ENCODE peak calls at places on chromosome 17, in nine cellular contexts. One of them, this sample, is unnamed.

GRCh38 chr17:81831957-81832607 is 1.0 kb downstream of the MCRIP1 start:
- DNase-seq in T-cell: peak; percentile 49
- DNase-seq in AG09319: no peak
- DNase-seq in ovary: no peak
- DNase-seq in HTR-8/SVneo: peak; percentile 21
- DNase-seq in nucleus accumbens: peak; percentile 25
- DNase-seq in fibroblast of mammary gland: peak; percentile 73
- DNase-seq in activated CD4-positive, alpha-beta memory T cell treated with anti-CD3 and anti-CD28 coated beads, Interleukin-2, amount 10 ng/mL, durations not matched to agents 7 days and 5 days: peak; percentile 68
- DNase-seq in head of caudate nucleus: no peak
- DNase-seq in this sample: no peak

GRCh38 chr17:76485569-76485968 is 15.7 kb downstream of the RHBDF2 start:
- DNase-seq in ovary: no peak
- DNase-seq in activated CD4-positive, alpha-beta memory T cell treated with anti-CD3 and anti-CD28 coated beads, Interleukin-2, amount 10 ng/mL, durations not matched to agents 7 days and 5 days: no peak
- DNase-seq in HTR-8/SVneo: no peak
- DNase-seq in nucleus accumbens: no peak
- DNase-seq in fibroblast of mammary gland: no peak
- DNase-seq in AG09319: no peak
- DNase-seq in head of caudate nucleus: no peak
- DNase-seq in T-cell: no peak
- DNase-seq in this sample: no peak

GRCh38 chr17:13978478-13978877 is 90.8 kb upstream of the COX10 start:
- DNase-seq in head of caudate nucleus: no peak
- DNase-seq in ovary: no peak
- DNase-seq in activated CD4-positive, alpha-beta memory T cell treated with anti-CD3 and anti-CD28 coated beads, Interleukin-2, amount 10 ng/mL, durations not matched to agents 7 days and 5 days: no peak
- DNase-seq in nucleus accumbens: no peak
- DNase-seq in fibroblast of mammary gland: no peak
- DNase-seq in HTR-8/SVneo: no peak
- DNase-seq in AG09319: no peak
- DNase-seq in T-cell: no peak
- DNase-seq in this sample: no peak

GRCh38 chr17:2695961-2696760 is 15.4 kb downstream of the CLUH start:
- DNase-seq in fibroblast of mammary gland: no peak
- DNase-seq in AG09319: no peak
- DNase-seq in HTR-8/SVneo: no peak
- DNase-seq in T-cell: no peak
- DNase-seq in nucleus accumbens: no peak
- DNase-seq in ovary: peak; percentile 33
- DNase-seq in activated CD4-positive, alpha-beta memory T cell treated with anti-CD3 and anti-CD28 coated beads, Interleukin-2, amount 10 ng/mL, durations not matched to agents 7 days and 5 days: no peak
- DNase-seq in head of caudate nucleus: no peak
- DNase-seq in this sample: no peak

GRCh38 chr17:67990909-67991308 is 5.4 kb downstream of the C17orf58 start:
- DNase-seq in fibroblast of mammary gland: no peak
- DNase-seq in HTR-8/SVneo: no peak
- DNase-seq in T-cell: no peak
- DNase-seq in nucleus accumbens: no peak
- DNase-seq in head of caudate nucleus: no peak
- DNase-seq in activated CD4-positive, alpha-beta memory T cell treated with anti-CD3 and anti-CD28 coated beads, Interleukin-2, amount 10 ng/mL, durations not matched to agents 7 days and 5 days: no peak
- DNase-seq in AG09319: no peak
- DNase-seq in ovary: no peak
- DNase-seq in this sample: no peak

GRCh38 chr17:29933379-29933778 is 3.4 kb upstream of the SSH2 start:
- DNase-seq in activated CD4-positive, alpha-beta memory T cell treated with anti-CD3 and anti-CD28 coated beads, Interleukin-2, amount 10 ng/mL, durations not matched to agents 7 days and 5 days: no peak
- DNase-seq in head of caudate nucleus: no peak
- DNase-seq in AG09319: no peak
- DNase-seq in HTR-8/SVneo: no peak
- DNase-seq in T-cell: no peak
- DNase-seq in fibroblast of mammary gland: peak; percentile 43
- DNase-seq in ovary: no peak
- DNase-seq in nucleus accumbens: no peak
- DNase-seq in this sample: no peak

GRCh38 chr17:79577485-79578187 is 33.2 kb downstream of the RBFOX3 start:
- DNase-seq in nucleus accumbens: no peak
- DNase-seq in fibroblast of mammary gland: no peak
- DNase-seq in HTR-8/SVneo: no peak
- DNase-seq in T-cell: no peak
- DNase-seq in head of caudate nucleus: no peak
- DNase-seq in activated CD4-positive, alpha-beta memory T cell treated with anti-CD3 and anti-CD28 coated beads, Interleukin-2, amount 10 ng/mL, durations not matched to agents 7 days and 5 days: no peak
- DNase-seq in AG09319: no peak
- DNase-seq in ovary: no peak
- DNase-seq in this sample: no peak

GRCh38 chr17:10019941-10020403 is 114.9 kb upstream of the RCVRN start:
- DNase-seq in HTR-8/SVneo: no peak
- DNase-seq in T-cell: no peak
- DNase-seq in head of caudate nucleus: no peak
- DNase-seq in activated CD4-positive, alpha-beta memory T cell treated with anti-CD3 and anti-CD28 coated beads, Interleukin-2, amount 10 ng/mL, durations not matched to agents 7 days and 5 days: no peak
- DNase-seq in fibroblast of mammary gland: no peak
- DNase-seq in AG09319: no peak
- DNase-seq in ovary: no peak
- DNase-seq in nucleus accumbens: no peak
- DNase-seq in this sample: no peak

GRCh38 chr17:16496820-16497489 is 5.0 kb upstream of the LRRC75A start:
- DNase-seq in nucleus accumbens: no peak
- DNase-seq in activated CD4-positive, alpha-beta memory T cell treated with anti-CD3 and anti-CD28 coated beads, Interleukin-2, amount 10 ng/mL, durations not matched to agents 7 days and 5 days: no peak
- DNase-seq in HTR-8/SVneo: no peak
- DNase-seq in fibroblast of mammary gland: no peak
- DNase-seq in head of caudate nucleus: no peak
- DNase-seq in T-cell: no peak
- DNase-seq in AG09319: no peak
- DNase-seq in ovary: no peak
- DNase-seq in this sample: no peak

GRCh38 chr17:7589891-7590611 is at the start of gene SOX15:
- DNase-seq in fibroblast of mammary gland: no peak
- DNase-seq in T-cell: no peak
- DNase-seq in ovary: no peak
- DNase-seq in head of caudate nucleus: no peak
- DNase-seq in activated CD4-positive, alpha-beta memory T cell treated with anti-CD3 and anti-CD28 coated beads, Interleukin-2, amount 10 ng/mL, durations not matched to agents 7 days and 5 days: no peak
- DNase-seq in AG09319: no peak
- DNase-seq in nucleus accumbens: no peak
- DNase-seq in HTR-8/SVneo: no peak
- DNase-seq in this sample: no peak

GRCh38 chr17:46982577-46982976 is 3.5 kb upstream of the RPRML start:
- DNase-seq in fibroblast of mammary gland: no peak
- DNase-seq in nucleus accumbens: no peak
- DNase-seq in T-cell: no peak
- DNase-seq in ovary: no peak
- DNase-seq in HTR-8/SVneo: no peak
- DNase-seq in head of caudate nucleus: no peak
- DNase-seq in activated CD4-positive, alpha-beta memory T cell treated with anti-CD3 and anti-CD28 coated beads, Interleukin-2, amount 10 ng/mL, durations not matched to agents 7 days and 5 days: no peak
- DNase-seq in AG09319: no peak
- DNase-seq in this sample: no peak

GRCh38 chr17:51407576-51407975 is 147.2 kb downstream of the UTP18 start:
- DNase-seq in head of caudate nucleus: no peak
- DNase-seq in nucleus accumbens: no peak
- DNase-seq in T-cell: no peak
- DNase-seq in activated CD4-positive, alpha-beta memory T cell treated with anti-CD3 and anti-CD28 coated beads, Interleukin-2, amount 10 ng/mL, durations not matched to agents 7 days and 5 days: no peak
- DNase-seq in fibroblast of mammary gland: no peak
- DNase-seq in ovary: no peak
- DNase-seq in AG09319: no peak
- DNase-seq in HTR-8/SVneo: no peak
- DNase-seq in this sample: no peak

GRCh38 chr17:57861000-57861736 is 11.3 kb upstream of the MRPS23 start:
- DNase-seq in fibroblast of mammary gland: no peak
- DNase-seq in nucleus accumbens: peak; percentile 18
- DNase-seq in AG09319: no peak
- DNase-seq in activated CD4-positive, alpha-beta memory T cell treated with anti-CD3 and anti-CD28 coated beads, Interleukin-2, amount 10 ng/mL, durations not matched to agents 7 days and 5 days: peak; percentile 37
- DNase-seq in T-cell: peak; percentile 30
- DNase-seq in head of caudate nucleus: no peak
- DNase-seq in HTR-8/SVneo: no peak
- DNase-seq in ovary: no peak
- DNase-seq in this sample: no peak

GRCh38 chr17:66349549-66350245 is 47.3 kb downstream of the PRKCA start:
- DNase-seq in fibroblast of mammary gland: no peak
- DNase-seq in HTR-8/SVneo: no peak
- DNase-seq in AG09319: no peak
- DNase-seq in nucleus accumbens: no peak
- DNase-seq in T-cell: no peak
- DNase-seq in activated CD4-positive, alpha-beta memory T cell treated with anti-CD3 and anti-CD28 coated beads, Interleukin-2, amount 10 ng/mL, durations not matched to agents 7 days and 5 days: no peak
- DNase-seq in head of caudate nucleus: no peak
- DNase-seq in ovary: no peak
- DNase-seq in this sample: no peak

GRCh38 chr17:18356624-18357023 is 6.7 kb downstream of the SHMT1 start:
- DNase-seq in HTR-8/SVneo: no peak
- DNase-seq in nucleus accumbens: no peak
- DNase-seq in ovary: no peak
- DNase-seq in head of caudate nucleus: no peak
- DNase-seq in fibroblast of mammary gland: peak; percentile 93
- DNase-seq in T-cell: no peak
- DNase-seq in activated CD4-positive, alpha-beta memory T cell treated with anti-CD3 and anti-CD28 coated beads, Interleukin-2, amount 10 ng/mL, durations not matched to agents 7 days and 5 days: no peak
- DNase-seq in AG09319: peak; percentile 10
- DNase-seq in this sample: no peak

GRCh38 chr17:33234930-33235685 is 58.0 kb downstream of the ASIC2 start:
- DNase-seq in T-cell: no peak
- DNase-seq in HTR-8/SVneo: peak; percentile 89
- DNase-seq in fibroblast of mammary gland: peak; percentile 97
- DNase-seq in head of caudate nucleus: peak; percentile 34
- DNase-seq in AG09319: peak; percentile 74
- DNase-seq in ovary: peak; percentile 82
- DNase-seq in nucleus accumbens: peak; percentile 5
- DNase-seq in activated CD4-positive, alpha-beta memory T cell treated with anti-CD3 and anti-CD28 coated beads, Interleukin-2, amount 10 ng/mL, durations not matched to agents 7 days and 5 days: no peak
- DNase-seq in this sample: peak; percentile 70

GRCh38 chr17:2433696-2434095 is 32.8 kb upstream of the MNT start:
- DNase-seq in nucleus accumbens: no peak
- DNase-seq in ovary: no peak
- DNase-seq in HTR-8/SVneo: no peak
- DNase-seq in fibroblast of mammary gland: peak; percentile 71
- DNase-seq in T-cell: no peak
- DNase-seq in activated CD4-positive, alpha-beta memory T cell treated with anti-CD3 and anti-CD28 coated beads, Interleukin-2, amount 10 ng/mL, durations not matched to agents 7 days and 5 days: no peak
- DNase-seq in head of caudate nucleus: no peak
- DNase-seq in AG09319: no peak
- DNase-seq in this sample: no peak

GRCh38 chr17:37541880-37542675 is 52.4 kb downstream of the DUSP14 start:
- DNase-seq in ovary: no peak
- DNase-seq in T-cell: no peak
- DNase-seq in nucleus accumbens: no peak
- DNase-seq in activated CD4-positive, alpha-beta memory T cell treated with anti-CD3 and anti-CD28 coated beads, Interleukin-2, amount 10 ng/mL, durations not matched to agents 7 days and 5 days: no peak
- DNase-seq in fibroblast of mammary gland: peak; percentile 57
- DNase-seq in head of caudate nucleus: no peak
- DNase-seq in HTR-8/SVneo: no peak
- DNase-seq in AG09319: peak; percentile 35
- DNase-seq in this sample: peak; percentile 73

GRCh38 chr17:65220732-65221131 is 83.6 kb downstream of the RGS9 start:
- DNase-seq in T-cell: no peak
- DNase-seq in activated CD4-positive, alpha-beta memory T cell treated with anti-CD3 and anti-CD28 coated beads, Interleukin-2, amount 10 ng/mL, durations not matched to agents 7 days and 5 days: no peak
- DNase-seq in head of caudate nucleus: no peak
- DNase-seq in ovary: no peak
- DNase-seq in AG09319: no peak
- DNase-seq in fibroblast of mammary gland: no peak
- DNase-seq in HTR-8/SVneo: peak; percentile 62
- DNase-seq in nucleus accumbens: no peak
- DNase-seq in this sample: no peak

GRCh38 chr17:37220609-37220953 is 155.2 kb upstream of the C17orf78 start:
- DNase-seq in activated CD4-positive, alpha-beta memory T cell treated with anti-CD3 and anti-CD28 coated beads, Interleukin-2, amount 10 ng/mL, durations not matched to agents 7 days and 5 days: peak; percentile 60
- DNase-seq in head of caudate nucleus: peak; percentile 21
- DNase-seq in ovary: no peak
- DNase-seq in nucleus accumbens: peak; percentile 41
- DNase-seq in fibroblast of mammary gland: peak; percentile 34
- DNase-seq in HTR-8/SVneo: peak; percentile 37
- DNase-seq in AG09319: no peak
- DNase-seq in T-cell: peak; percentile 20
- DNase-seq in this sample: no peak

GRCh38 chr17:73539176-73539575 is 105.1 kb downstream of the SDK2 start:
- DNase-seq in head of caudate nucleus: no peak
- DNase-seq in ovary: no peak
- DNase-seq in activated CD4-positive, alpha-beta memory T cell treated with anti-CD3 and anti-CD28 coated beads, Interleukin-2, amount 10 ng/mL, durations not matched to agents 7 days and 5 days: no peak
- DNase-seq in HTR-8/SVneo: no peak
- DNase-seq in nucleus accumbens: no peak
- DNase-seq in T-cell: no peak
- DNase-seq in fibroblast of mammary gland: no peak
- DNase-seq in AG09319: no peak
- DNase-seq in this sample: no peak

GRCh38 chr17:38510424-38511125 is 82.3 kb downstream of the ARHGAP23 start:
- DNase-seq in fibroblast of mammary gland: no peak
- DNase-seq in activated CD4-positive, alpha-beta memory T cell treated with anti-CD3 and anti-CD28 coated beads, Interleukin-2, amount 10 ng/mL, durations not matched to agents 7 days and 5 days: no peak
- DNase-seq in AG09319: no peak
- DNase-seq in T-cell: no peak
- DNase-seq in ovary: peak; percentile 56
- DNase-seq in head of caudate nucleus: no peak
- DNase-seq in HTR-8/SVneo: no peak
- DNase-seq in nucleus accumbens: no peak
- DNase-seq in this sample: no peak

GRCh38 chr17:50269477-50270429 is 4.5 kb upstream of the TMEM92 start:
- DNase-seq in activated CD4-positive, alpha-beta memory T cell treated with anti-CD3 and anti-CD28 coated beads, Interleukin-2, amount 10 ng/mL, durations not matched to agents 7 days and 5 days: peak; percentile 76
- DNase-seq in nucleus accumbens: peak; percentile 29
- DNase-seq in head of caudate nucleus: peak; percentile 41
- DNase-seq in HTR-8/SVneo: peak; percentile 78
- DNase-seq in ovary: peak; percentile 83
- DNase-seq in AG09319: peak; percentile 54
- DNase-seq in fibroblast of mammary gland: peak; percentile 88
- DNase-seq in T-cell: peak; percentile 54
- DNase-seq in this sample: no peak

GRCh38 chr17:6546069-6546718 is 10.2 kb downstream of the PITPNM3 start:
- DNase-seq in T-cell: no peak
- DNase-seq in head of caudate nucleus: no peak
- DNase-seq in nucleus accumbens: no peak
- DNase-seq in activated CD4-positive, alpha-beta memory T cell treated with anti-CD3 and anti-CD28 coated beads, Interleukin-2, amount 10 ng/mL, durations not matched to agents 7 days and 5 days: no peak
- DNase-seq in HTR-8/SVneo: no peak
- DNase-seq in ovary: no peak
- DNase-seq in fibroblast of mammary gland: peak; percentile 81
- DNase-seq in AG09319: no peak
- DNase-seq in this sample: no peak

GRCh38 chr17:7922499-7923289 is 6.6 kb upstream of the RNF227 start:
- DNase-seq in activated CD4-positive, alpha-beta memory T cell treated with anti-CD3 and anti-CD28 coated beads, Interleukin-2, amount 10 ng/mL, durations not matched to agents 7 days and 5 days: peak; percentile 84
- DNase-seq in ovary: peak; percentile 93
- DNase-seq in HTR-8/SVneo: no peak
- DNase-seq in head of caudate nucleus: peak; percentile 76
- DNase-seq in AG09319: peak; percentile 41
- DNase-seq in fibroblast of mammary gland: peak; percentile 74
- DNase-seq in nucleus accumbens: peak; percentile 81
- DNase-seq in T-cell: peak; percentile 84
- DNase-seq in this sample: no peak

GRCh38 chr17:17398188-17398927 is 78.4 kb upstream of the MED9 start:
- DNase-seq in AG09319: no peak
- DNase-seq in head of caudate nucleus: no peak
- DNase-seq in activated CD4-positive, alpha-beta memory T cell treated with anti-CD3 and anti-CD28 coated beads, Interleukin-2, amount 10 ng/mL, durations not matched to agents 7 days and 5 days: no peak
- DNase-seq in ovary: no peak
- DNase-seq in HTR-8/SVneo: no peak
- DNase-seq in T-cell: no peak
- DNase-seq in fibroblast of mammary gland: peak; percentile 86
- DNase-seq in nucleus accumbens: peak; percentile 20
- DNase-seq in this sample: no peak

GRCh38 chr17:43778337-43779144 is at the start of gene DUSP3:
- DNase-seq in activated CD4-positive, alpha-beta memory T cell treated with anti-CD3 and anti-CD28 coated beads, Interleukin-2, amount 10 ng/mL, durations not matched to agents 7 days and 5 days: peak; percentile 77
- DNase-seq in fibroblast of mammary gland: peak; percentile 85
- DNase-seq in ovary: peak; percentile 96
- DNase-seq in AG09319: peak; percentile 82
- DNase-seq in nucleus accumbens: peak; percentile 88
- DNase-seq in head of caudate nucleus: peak; percentile 90
- DNase-seq in T-cell: peak; percentile 71
- DNase-seq in HTR-8/SVneo: peak; percentile 96
- DNase-seq in this sample: peak; percentile 40

GRCh38 chr17:75480281-75480680 is 23.8 kb downstream of the TMEM94 start:
- DNase-seq in activated CD4-positive, alpha-beta memory T cell treated with anti-CD3 and anti-CD28 coated beads, Interleukin-2, amount 10 ng/mL, durations not matched to agents 7 days and 5 days: no peak
- DNase-seq in AG09319: no peak
- DNase-seq in nucleus accumbens: no peak
- DNase-seq in T-cell: no peak
- DNase-seq in fibroblast of mammary gland: no peak
- DNase-seq in ovary: no peak
- DNase-seq in head of caudate nucleus: no peak
- DNase-seq in HTR-8/SVneo: no peak
- DNase-seq in this sample: no peak

GRCh38 chr17:33968350-33969044 is 286.6 kb upstream of the CCL2 start:
- DNase-seq in nucleus accumbens: no peak
- DNase-seq in activated CD4-positive, alpha-beta memory T cell treated with anti-CD3 and anti-CD28 coated beads, Interleukin-2, amount 10 ng/mL, durations not matched to agents 7 days and 5 days: peak; percentile 69
- DNase-seq in ovary: no peak
- DNase-seq in fibroblast of mammary gland: no peak
- DNase-seq in AG09319: no peak
- DNase-seq in head of caudate nucleus: no peak
- DNase-seq in HTR-8/SVneo: no peak
- DNase-seq in T-cell: no peak
- DNase-seq in this sample: no peak